ENCODE peak calls at places on chromosome 4, in five cellular contexts. L, Q, U, X and R are unnamed samples. For H3K27me3, the result is how much of the 10 kb centered on the place peaks cover.

GRCh38 chr4:165612936-165613335 is 234.1 kb downstream of the CPE start:
- DNase-seq in L (no peak), Q (no peak), U (peak), X (no peak), R (no peak)

GRCh38 chr4:77473509-77473908 is 132.1 kb upstream of the CXCL13 start:
- DNase-seq in L (no peak), Q (no peak), U (peak), X (no peak), R (peak)

GRCh38 chr4:101655005-101655404 is 135.5 kb upstream of the BANK1 start:
- DNase-seq in L (no peak), Q (no peak), U (no peak), X (no peak), R (no peak)

GRCh38 chr4:176845636-176846035 is 52.9 kb upstream of the VEGFC start:
- DNase-seq in L (no peak), Q (no peak), U (no peak), X (no peak), R (no peak)

GRCh38 chr4:183443609-183444148 is 757 bp upstream of the CDKN2AIP start:
- DNase-seq in L (no peak), Q (no peak), U (peak), X (no peak), R (peak)

GRCh38 chr4:87973283-87974169 is 2.0 kb upstream of the SPP1 start:
- DNase-seq in L (no peak), Q (peak), U (peak), X (peak), R (peak)

GRCh38 chr4:153142700-153143438 is 61.4 kb upstream of the TRIM2 start:
- DNase-seq in L (no peak), Q (peak), U (peak), X (peak), R (peak)

GRCh38 chr4:98377626-98378025 is 116.4 kb downstream of the RAP1GDS1 start:
- DNase-seq in L (no peak), Q (no peak), U (peak), X (peak), R (peak)

GRCh38 chr4:72295966-72296557 is 264.3 kb downstream of the NPFFR2 start:
- DNase-seq in L (no peak), Q (peak), U (peak), X (peak), R (peak)

GRCh38 chr4:185421366-185422124 is 4.2 kb downstream of the UFSP2 start:
- DNase-seq in L (no peak), Q (no peak), U (peak), X (peak), R (no peak)

GRCh38 chr4:128553665-128554515 is 255.6 kb upstream of the JADE1 start:
- DNase-seq in L (no peak), Q (no peak), U (peak), X (peak), R (peak)

DNA sequence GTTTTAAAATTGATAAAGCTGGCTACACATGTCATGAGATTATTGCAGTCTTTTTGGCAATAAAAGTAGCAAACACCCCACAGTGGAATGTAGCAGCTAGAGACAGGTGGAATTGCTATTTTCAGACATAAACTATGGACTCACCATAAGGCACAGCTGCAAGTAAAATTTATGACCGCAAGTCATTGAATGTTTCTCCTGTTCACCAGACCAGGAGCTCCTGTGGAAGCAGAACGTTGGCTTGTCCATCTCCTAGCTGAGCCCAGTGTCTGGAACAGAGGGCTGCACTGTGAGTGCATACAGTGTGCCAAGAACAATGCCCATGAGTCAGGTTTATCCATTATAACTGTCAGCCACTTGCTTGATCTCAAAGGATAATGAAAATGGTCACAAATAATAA is 538.2 kb downstream of the INPP4B start:
- DNase-seq in L (no peak), Q (no peak), U (no peak), X (peak), R (no peak)
- H3K4me2 ChIP-seq in L (no peak), Q (no peak), U (no peak), X (no peak), R (no peak)

GRCh38 chr4:110526589-110526988 is 50.6 kb downstream of the ENPEP start:
- DNase-seq in L (no peak), Q (no peak), U (no peak), X (no peak), R (no peak)
- H2AFZ ChIP-seq in L (no peak), Q (no peak), U (no peak), X (no peak), R (no peak)

GRCh38 chr4:17865866-17866363 is 55.1 kb downstream of the NCAPG start:
- DNase-seq in L (no peak), Q (no peak), U (no peak), X (no peak), R (no peak)
- H3K27me3 ChIP-seq in L (under half), Q (under half), U (under half), X (under half), R (under half)

GRCh38 chr4:114924311-114924710 is 189.1 kb downstream of the NDST4 start:
- DNase-seq in L (no peak), Q (peak), U (no peak), X (no peak), R (no peak)
- H3K4me2 ChIP-seq in L (no peak), Q (no peak), U (no peak), X (no peak), R (no peak)

GRCh38 chr4:83639849-83640493 is 104.1 kb downstream of the GPAT3 start:
- DNase-seq in L (peak), Q (peak), U (peak), X (peak), R (peak)
- H2AFZ ChIP-seq in L (no peak), Q (no peak), U (no peak), X (no peak), R (no peak)

GRCh38 chr4:110616162-110617062 is 6.5 kb downstream of the PITX2 start:
- DNase-seq in L (no peak), Q (no peak), U (no peak), X (no peak), R (no peak)
- H3K27me3 ChIP-seq in L (under half), Q (half or more), U (under half), X (half or more), R (under half)

GRCh38 chr4:100391913-100392312 is 125.9 kb downstream of the EMCN start:
- DNase-seq in L (no peak), Q (no peak), U (peak), X (peak), R (no peak)

GRCh38 chr4:100386270-100386669 is 131.6 kb downstream of the EMCN start:
- DNase-seq in L (no peak), Q (no peak), U (no peak), X (no peak), R (no peak)

GRCh38 chr4:100391086-100391485 is 126.7 kb downstream of the EMCN start:
- DNase-seq in L (no peak), Q (no peak), U (no peak), X (no peak), R (no peak)
- H3K4me2 ChIP-seq in L (no peak), Q (no peak), U (no peak), X (no peak), R (no peak)